ENCODE peak calls at places on chromosome 3, in five cellular contexts. K, R, W, D and Y are unnamed samples.

GRCh38 chr3:169591983-169592644 is 71.4 kb downstream of the MECOM start:
- DNase-seq in K (no peak), R (no peak), W (no peak), D (no peak), Y (no peak)

GRCh38 chr3:100226712-100227429 is 33.9 kb upstream of the TBC1D23 start:
- DNase-seq in K (no peak), R (peak), W (peak), D (no peak), Y (no peak)

GRCh38 chr3:133440652-133441051 is 40.8 kb downstream of the BFSP2 start:
- DNase-seq in K (no peak), R (no peak), W (no peak), D (no peak), Y (no peak)

GRCh38 chr3:179149239-179149887 is 1.2 kb downstream of the PIK3CA start:
- DNase-seq in K (peak), R (peak), W (peak), D (peak), Y (peak)

GRCh38 chr3:61789861-61790260 is 228.5 kb downstream of the PTPRG start:
- DNase-seq in K (no peak), R (no peak), W (no peak), D (no peak), Y (no peak)

GRCh38 chr3:10419637-10420232 is 85.7 kb downstream of the ATP2B2 start:
- DNase-seq in K (no peak), R (no peak), W (no peak), D (no peak), Y (no peak)

GRCh38 chr3:71117572-71118247 is 465.8 kb downstream of the FOXP1 start:
- DNase-seq in K (no peak), R (peak), W (no peak), D (no peak), Y (no peak)

GRCh38 chr3:18712713-18713575 is 287.8 kb upstream of the SATB1 start:
- DNase-seq in K (no peak), R (no peak), W (no peak), D (no peak), Y (no peak)

GRCh38 chr3:27568393-27568792 is 84.2 kb upstream of the SLC4A7 start:
- DNase-seq in K (no peak), R (peak), W (peak), D (peak), Y (no peak)

GRCh38 chr3:355622-356021 is 159.1 kb downstream of the CHL1 start:
- DNase-seq in K (no peak), R (no peak), W (no peak), D (no peak), Y (no peak)

GRCh38 chr3:124456506-124456905 is 273.7 kb upstream of the UMPS start:
- DNase-seq in K (no peak), R (no peak), W (no peak), D (no peak), Y (no peak)

GRCh38 chr3:172061724-172062184 is 22.4 kb downstream of the FNDC3B start:
- DNase-seq in K (no peak), R (no peak), W (peak), D (no peak), Y (peak)

GRCh38 chr3:35522450-35522849 is 116.9 kb upstream of the ARPP21 start:
- DNase-seq in K (no peak), R (no peak), W (no peak), D (no peak), Y (no peak)

GRCh38 chr3:179373938-179374337 is 26.4 kb downstream of the MFN1 start:
- DNase-seq in K (no peak), R (no peak), W (no peak), D (no peak), Y (no peak)

GRCh38 chr3:5036858-5037257 is 57.6 kb downstream of the BHLHE40 start:
- DNase-seq in K (no peak), R (no peak), W (no peak), D (no peak), Y (no peak)

GRCh38 chr3:11085078-11085840 is 69.0 kb upstream of the HRH1 start:
- DNase-seq in K (no peak), R (peak), W (no peak), D (no peak), Y (no peak)

GRCh38 chr3:21672303-21672702 is 78.7 kb downstream of the ZNF385D start:
- DNase-seq in K (no peak), R (peak), W (no peak), D (peak), Y (no peak)

GRCh38 chr3:144921710-144922109 is 950.1 kb downstream of the DIPK2A start:
- DNase-seq in K (no peak), R (no peak), W (no peak), D (no peak), Y (no peak)

GRCh38 chr3:2908693-2909351 is 201.4 kb downstream of the IL5RA start:
- DNase-seq in K (no peak), R (no peak), W (no peak), D (no peak), Y (no peak)

GRCh38 chr3:72523409-72524172 is 324.7 kb downstream of the SHQ1 start:
- DNase-seq in K (no peak), R (no peak), W (no peak), D (no peak), Y (no peak)

GRCh38 chr3:8837172-8837571 is 67.8 kb upstream of the OXTR start:
- DNase-seq in K (no peak), R (peak), W (no peak), D (peak), Y (no peak)

GRCh38 chr3:129686941-129687340 is 80.5 kb upstream of the PLXND1 start:
- DNase-seq in K (no peak), R (no peak), W (peak), D (no peak), Y (peak)

GRCh38 chr3:33062814-33063346 is 34.1 kb downstream of the GLB1 start:
- DNase-seq in K (no peak), R (no peak), W (no peak), D (no peak), Y (no peak)

GRCh38 chr3:63051920-63052319 is 176.7 kb upstream of the CADPS start:
- DNase-seq in K (no peak), R (peak), W (peak), D (no peak), Y (no peak)